ENCODE peak calls at places on chromosomes 5 and 9, in six cellular contexts. One of them, this sample, is unnamed.

GRCh38 chr5:103621548-103621930 is 59.0 kb upstream of the NUDT12 start:
- DNase-seq in endothelial cell of umbilical vein: peak
- DNase-seq in A549: no peak
- DNase-seq in K562: no peak
- DNase-seq in GM12878: no peak
- DNase-seq in HepG2: no peak
- DNase-seq in this sample: no peak

GRCh38 chr5:116455061-116455460 is 119.6 kb downstream of the SEMA6A start:
- DNase-seq in endothelial cell of umbilical vein: no peak
- DNase-seq in A549: no peak
- DNase-seq in K562: no peak
- DNase-seq in GM12878: no peak
- DNase-seq in HepG2: no peak
- DNase-seq in this sample: no peak

GRCh38 chr5:180801596-180802324 is 846 bp downstream of the MGAT1 start:
- DNase-seq in endothelial cell of umbilical vein: peak
- DNase-seq in A549: no peak
- DNase-seq in K562: no peak
- DNase-seq in GM12878: no peak
- DNase-seq in HepG2: no peak
- DNase-seq in this sample: no peak

GRCh38 chr5:27158775-27159174 is 120.4 kb upstream of the CDH9 start:
- DNase-seq in endothelial cell of umbilical vein: no peak
- DNase-seq in A549: no peak
- DNase-seq in K562: no peak
- DNase-seq in GM12878: no peak
- DNase-seq in HepG2: no peak
- DNase-seq in this sample: no peak

GRCh38 chr5:34585601-34586104 is 70.5 kb upstream of the RAI14 start:
- DNase-seq in endothelial cell of umbilical vein: peak
- DNase-seq in A549: peak
- DNase-seq in K562: no peak
- DNase-seq in GM12878: no peak
- DNase-seq in HepG2: peak
- DNase-seq in this sample: no peak

GRCh38 chr9:124506931-124507879 is at the start of gene NR5A1:
- DNase-seq in endothelial cell of umbilical vein: no peak
- DNase-seq in A549: no peak
- DNase-seq in K562: no peak
- DNase-seq in GM12878: no peak
- DNase-seq in HepG2: peak
- DNase-seq in this sample: no peak

GRCh38 chr5:179275941-179276837 is 69.1 kb downstream of the ADAMTS2 start:
- DNase-seq in endothelial cell of umbilical vein: no peak
- DNase-seq in A549: no peak
- DNase-seq in K562: peak
- DNase-seq in GM12878: no peak
- DNase-seq in HepG2: peak
- DNase-seq in this sample: peak

GRCh38 chr5:133932441-133933168 is 35.8 kb downstream of the C5orf15 start:
- DNase-seq in endothelial cell of umbilical vein: no peak
- DNase-seq in A549: no peak
- DNase-seq in K562: peak
- DNase-seq in GM12878: no peak
- DNase-seq in HepG2: no peak
- DNase-seq in this sample: peak

GRCh38 chr5:148848378-148849031 is 22.1 kb downstream of the ADRB2 start:
- DNase-seq in endothelial cell of umbilical vein: no peak
- DNase-seq in A549: no peak
- DNase-seq in K562: no peak
- DNase-seq in GM12878: no peak
- DNase-seq in HepG2: no peak
- DNase-seq in this sample: no peak

GRCh38 chr9:104907278-104907951 is 20.5 kb downstream of the ABCA1 start:
- DNase-seq in endothelial cell of umbilical vein: peak
- DNase-seq in A549: peak
- DNase-seq in K562: no peak
- DNase-seq in GM12878: no peak
- DNase-seq in HepG2: no peak
- DNase-seq in this sample: no peak

GRCh38 chr5:108857905-108858304 is 110.2 kb downstream of the FER start:
- DNase-seq in endothelial cell of umbilical vein: no peak
- DNase-seq in A549: no peak
- DNase-seq in K562: no peak
- DNase-seq in GM12878: no peak
- DNase-seq in HepG2: no peak
- DNase-seq in this sample: no peak

GRCh38 chr9:111913159-111913558 is 16.5 kb downstream of the UGCG start:
- DNase-seq in endothelial cell of umbilical vein: no peak
- DNase-seq in A549: no peak
- DNase-seq in K562: no peak
- DNase-seq in GM12878: no peak
- DNase-seq in HepG2: no peak
- DNase-seq in this sample: no peak

GRCh38 chr5:141904551-141904950 is 19.1 kb upstream of the DELE1 start:
- DNase-seq in endothelial cell of umbilical vein: no peak
- DNase-seq in A549: no peak
- DNase-seq in K562: no peak
- DNase-seq in GM12878: no peak
- DNase-seq in HepG2: no peak
- DNase-seq in this sample: no peak

GRCh38 chr5:132254321-132254977 is 3.0 kb upstream of the PDLIM4 start:
- DNase-seq in endothelial cell of umbilical vein: no peak
- DNase-seq in A549: no peak
- DNase-seq in K562: no peak
- DNase-seq in GM12878: no peak
- DNase-seq in HepG2: no peak
- DNase-seq in this sample: no peak

GRCh38 chr5:66793049-66793448 is 196.9 kb downstream of the MAST4 start:
- DNase-seq in endothelial cell of umbilical vein: no peak
- DNase-seq in A549: no peak
- DNase-seq in K562: no peak
- DNase-seq in GM12878: no peak
- DNase-seq in HepG2: no peak
- DNase-seq in this sample: no peak

GRCh38 chr5:66796306-66797292 is 200.4 kb downstream of the MAST4 start:
- DNase-seq in endothelial cell of umbilical vein: no peak
- DNase-seq in A549: peak
- DNase-seq in K562: no peak
- DNase-seq in GM12878: no peak
- DNase-seq in HepG2: no peak
- DNase-seq in this sample: no peak
- TF ChIP-seq CTCF in endothelial cell of umbilical vein: peak
- TF ChIP-seq CTCF in A549: no peak
- TF ChIP-seq CTCF in K562: no peak
- TF ChIP-seq CTCF in GM12878: no peak
- TF ChIP-seq CTCF in HepG2: no peak
- TF ChIP-seq CTCF in this sample: no peak

GRCh38 chr5:130526708-130527107 is 622.4 kb downstream of the CHSY3 start:
- DNase-seq in endothelial cell of umbilical vein: no peak
- DNase-seq in A549: peak
- DNase-seq in K562: no peak
- DNase-seq in GM12878: no peak
- DNase-seq in HepG2: no peak
- DNase-seq in this sample: no peak

GRCh38 chr5:130529111-130529510 is 624.8 kb downstream of the CHSY3 start:
- DNase-seq in endothelial cell of umbilical vein: no peak
- DNase-seq in A549: no peak
- DNase-seq in K562: no peak
- DNase-seq in GM12878: no peak
- DNase-seq in HepG2: no peak
- DNase-seq in this sample: no peak

GRCh38 chr5:130529716-130530485 is 625.6 kb downstream of the CHSY3 start:
- DNase-seq in endothelial cell of umbilical vein: no peak
- DNase-seq in A549: no peak
- DNase-seq in K562: no peak
- DNase-seq in GM12878: no peak
- DNase-seq in HepG2: no peak
- DNase-seq in this sample: no peak

GRCh38 chr5:130532786-130533185 is 628.5 kb downstream of the CHSY3 start:
- DNase-seq in endothelial cell of umbilical vein: no peak
- DNase-seq in A549: no peak
- DNase-seq in K562: no peak
- DNase-seq in GM12878: no peak
- DNase-seq in HepG2: no peak
- DNase-seq in this sample: no peak

DNA sequence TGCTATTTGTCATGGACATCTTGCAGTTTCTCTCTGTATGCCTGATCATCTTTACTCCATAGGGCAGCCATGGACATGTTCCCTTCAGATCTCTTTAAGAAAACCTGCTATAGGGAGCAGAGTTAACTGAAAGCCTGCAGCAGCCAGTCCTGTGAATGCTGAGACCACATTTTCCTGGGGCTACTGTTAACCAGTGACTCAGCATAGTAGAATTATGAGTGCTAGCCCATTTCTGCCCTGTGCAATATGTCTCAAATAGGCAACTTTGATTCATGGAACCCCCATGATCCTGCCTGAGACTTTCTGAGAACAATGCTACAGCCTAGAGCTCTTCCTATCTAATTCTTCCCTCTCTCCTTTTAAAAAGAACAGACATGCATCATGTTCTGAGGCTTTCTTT is 624.2 kb downstream of the CHSY3 start:
- DNase-seq in endothelial cell of umbilical vein: no peak
- DNase-seq in A549: peak
- DNase-seq in K562: no peak
- DNase-seq in GM12878: no peak
- DNase-seq in HepG2: no peak
- DNase-seq in this sample: no peak
- TF ChIP-seq MYC in endothelial cell of umbilical vein: no peak
- TF ChIP-seq MYC in A549: no peak
- TF ChIP-seq MYC in K562: no peak
- TF ChIP-seq MYC in GM12878: no peak
- TF ChIP-seq MYC in HepG2: no peak
- TF ChIP-seq MYC in this sample: no peak

GRCh38 chr9:129567842-129568559 is 52.9 kb downstream of the C9orf50 start:
- DNase-seq in endothelial cell of umbilical vein: peak
- DNase-seq in A549: peak
- DNase-seq in K562: peak
- DNase-seq in GM12878: no peak
- DNase-seq in HepG2: peak
- DNase-seq in this sample: peak
- H3K4me3 ChIP-seq in endothelial cell of umbilical vein: peak
- H3K4me3 ChIP-seq in A549: peak
- H3K4me3 ChIP-seq in K562: peak
- H3K4me3 ChIP-seq in GM12878: no peak
- H3K4me3 ChIP-seq in HepG2: peak
- H3K4me3 ChIP-seq in this sample: no peak

GRCh38 chr5:39005566-39006232 is 68.5 kb downstream of the RICTOR start:
- DNase-seq in endothelial cell of umbilical vein: peak
- DNase-seq in A549: peak
- DNase-seq in K562: no peak
- DNase-seq in GM12878: no peak
- DNase-seq in HepG2: peak
- DNase-seq in this sample: no peak
- TF ChIP-seq CTCF in endothelial cell of umbilical vein: no peak
- TF ChIP-seq CTCF in A549: peak
- TF ChIP-seq CTCF in K562: peak
- TF ChIP-seq CTCF in GM12878: peak
- TF ChIP-seq CTCF in HepG2: peak
- TF ChIP-seq CTCF in this sample: no peak

GRCh38 chr5:72256536-72256935 is 63.5 kb downstream of the MRPS27 start:
- DNase-seq in endothelial cell of umbilical vein: peak
- DNase-seq in A549: no peak
- DNase-seq in K562: no peak
- DNase-seq in GM12878: no peak
- DNase-seq in HepG2: no peak
- DNase-seq in this sample: no peak
- TF ChIP-seq MYC in endothelial cell of umbilical vein: no peak
- TF ChIP-seq MYC in A549: no peak
- TF ChIP-seq MYC in K562: no peak
- TF ChIP-seq MYC in GM12878: no peak
- TF ChIP-seq MYC in HepG2: no peak
- TF ChIP-seq MYC in this sample: no peak

GRCh38 chr5:126366199-126366560 is 57.0 kb upstream of the GRAMD2B start:
- DNase-seq in endothelial cell of umbilical vein: no peak
- DNase-seq in A549: no peak
- DNase-seq in K562: no peak
- DNase-seq in GM12878: no peak
- DNase-seq in HepG2: peak
- DNase-seq in this sample: no peak
- H3K4me3 ChIP-seq in endothelial cell of umbilical vein: no peak
- H3K4me3 ChIP-seq in A549: no peak
- H3K4me3 ChIP-seq in K562: no peak
- H3K4me3 ChIP-seq in GM12878: no peak
- H3K4me3 ChIP-seq in HepG2: no peak
- H3K4me3 ChIP-seq in this sample: no peak

DNA sequence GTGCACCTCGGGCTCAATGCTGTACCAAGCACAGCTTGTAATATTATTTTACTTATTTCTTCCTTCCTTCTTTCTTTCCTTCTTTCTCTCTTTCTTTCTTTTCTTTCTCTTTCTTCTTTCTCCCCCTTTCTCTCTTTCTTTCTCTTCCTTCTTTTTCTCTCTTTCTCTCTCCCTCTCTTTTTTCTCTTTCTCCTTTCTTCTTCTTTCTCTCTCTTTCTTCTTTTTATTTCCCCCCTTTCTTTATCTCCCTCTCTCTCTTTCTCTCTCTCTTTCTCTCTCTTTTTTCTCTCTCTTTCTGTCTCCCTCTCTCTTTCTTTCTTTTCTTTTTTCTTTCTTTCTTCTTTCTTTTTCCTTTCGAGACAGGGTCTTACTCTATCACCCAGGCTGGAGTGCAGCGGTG is 32.7 kb upstream of the GNE start:
- DNase-seq in endothelial cell of umbilical vein: no peak
- DNase-seq in A549: no peak
- DNase-seq in K562: no peak
- DNase-seq in GM12878: no peak
- DNase-seq in HepG2: no peak
- DNase-seq in this sample: no peak
- TF ChIP-seq CTCF in endothelial cell of umbilical vein: no peak
- TF ChIP-seq CTCF in A549: no peak
- TF ChIP-seq CTCF in K562: no peak
- TF ChIP-seq CTCF in GM12878: no peak
- TF ChIP-seq CTCF in HepG2: no peak
- TF ChIP-seq CTCF in this sample: no peak

DNA sequence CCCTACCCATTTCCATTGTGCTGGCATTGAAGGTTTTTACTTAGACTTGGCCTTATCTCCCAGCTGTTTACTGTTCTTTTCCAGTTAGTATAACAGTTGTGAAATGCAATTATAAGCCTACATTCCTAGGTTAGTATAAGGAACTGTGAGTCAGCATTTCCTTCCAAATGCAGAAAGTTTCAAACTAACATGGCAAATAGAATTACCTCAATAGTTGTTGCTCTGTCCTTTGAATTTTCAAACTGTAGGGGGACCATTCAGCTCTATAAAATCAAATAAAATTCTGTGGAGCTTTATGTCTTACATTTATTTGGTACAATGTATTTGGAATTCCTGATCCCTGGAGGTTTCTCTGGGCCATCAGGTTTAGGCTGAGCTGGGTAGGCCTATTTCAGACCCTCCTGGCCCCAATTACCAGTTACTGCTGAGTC is 47.2 kb downstream of the ARHGEF28 start:
- DNase-seq in endothelial cell of umbilical vein: peak
- DNase-seq in A549: peak
- DNase-seq in K562: no peak
- DNase-seq in GM12878: no peak
- DNase-seq in HepG2: peak
- DNase-seq in this sample: peak
- TF ChIP-seq MYC in endothelial cell of umbilical vein: no peak
- TF ChIP-seq MYC in A549: no peak
- TF ChIP-seq MYC in K562: no peak
- TF ChIP-seq MYC in GM12878: no peak
- TF ChIP-seq MYC in HepG2: no peak
- TF ChIP-seq MYC in this sample: no peak

GRCh38 chr9:34579097-34579818 is 10.3 kb downstream of the CNTFR start:
- DNase-seq in endothelial cell of umbilical vein: no peak
- DNase-seq in A549: no peak
- DNase-seq in K562: no peak
- DNase-seq in GM12878: no peak
- DNase-seq in HepG2: no peak
- DNase-seq in this sample: no peak
- H3K4me3 ChIP-seq in endothelial cell of umbilical vein: no peak
- H3K4me3 ChIP-seq in A549: no peak
- H3K4me3 ChIP-seq in K562: no peak
- H3K4me3 ChIP-seq in GM12878: no peak
- H3K4me3 ChIP-seq in HepG2: no peak
- H3K4me3 ChIP-seq in this sample: no peak

This sample was measured in NB4.